ENCODE peak calls at places on chromosomes 12 and 14, in five cellular contexts. U is tibial artery, R is fibroblast of villous mesenchyme, T is foreskin keratinocyte, Y is body of pancreas. Q is an unnamed sample.

GRCh38 chr12:45312012-45312411 is 96.1 kb downstream of the ANO6 start:
- DNase-seq in T (no peak), Y (no peak), R (no peak), U (no peak), Q (no peak)

GRCh38 chr12:105083551-105084105 is 630 bp downstream of the ALDH1L2 start:
- DNase-seq in U (peak), R (peak), Y (peak), T (peak), Q (peak)

GRCh38 chr12:32501835-32502333 is 102.5 kb downstream of the FGD4 start:
- DNase-seq in Y (peak), U (no peak), T (peak), R (peak), Q (peak)

GRCh38 chr14:68464716-68465115 is 328.2 kb downstream of the ZFP36L1 start:
- DNase-seq in Y (no peak), T (peak), R (no peak), U (no peak), Q (peak)

GRCh38 chr12:121610239-121611149 is 15.8 kb upstream of the ORAI1 start:
- DNase-seq in Y (no peak), U (no peak), R (peak), T (no peak), Q (peak)

GRCh38 chr12:125140918-125141573 is 75.8 kb downstream of the AACS start:
- DNase-seq in R (peak), Y (no peak), U (no peak), T (peak), Q (peak)

GRCh38 chr12:121719926-121720414 is 7.4 kb downstream of the TMEM120B start:
- DNase-seq in R (peak), T (peak), Y (no peak), U (no peak), Q (peak)

GRCh38 chr12:24111591-24111990 is 162.1 kb upstream of the SOX5 start:
- DNase-seq in R (peak), U (no peak), T (peak), Y (no peak), Q (peak)

GRCh38 chr14:104049576-104050240 is 35.8 kb upstream of the ASPG start:
- DNase-seq in R (no peak), U (no peak), T (no peak), Y (no peak), Q (no peak)

GRCh38 chr14:23550131-23550826 is 1.3 kb downstream of the ZFHX2 start:
- DNase-seq in T (no peak), Y (no peak), U (no peak), R (no peak), Q (no peak)

GRCh38 chr12:32983968-32984367 is 87.4 kb upstream of the PKP2 start:
- DNase-seq in R (no peak), U (no peak), T (no peak), Y (no peak), Q (no peak)

GRCh38 chr12:103495158-103495782 is 498 bp downstream of the C12orf42 start:
- DNase-seq in Y (no peak), T (no peak), U (no peak), R (no peak), Q (no peak)

GRCh38 chr12:43308776-43309175 is 243.2 kb downstream of the ADAMTS20 start:
- DNase-seq in R (no peak), T (no peak), Y (no peak), U (no peak), Q (no peak)

GRCh38 chr12:49187184-49187583 is 1.7 kb downstream of the TUBA1A start:
- DNase-seq in T (peak), R (peak), U (peak), Y (peak), Q (peak)

GRCh38 chr14:50830932-50831703 is at the start of gene NIN:
- DNase-seq in Y (peak), R (peak), U (peak), T (peak), Q (peak)

GRCh38 chr12:4734625-4735196 is 14.5 kb downstream of the GALNT8 start:
- DNase-seq in R (no peak), U (no peak), T (no peak), Y (no peak), Q (no peak)

GRCh38 chr12:77963576-77964178 is 133.0 kb downstream of the NAV3 start:
- DNase-seq in U (no peak), Y (no peak), R (no peak), T (no peak), Q (no peak)

GRCh38 chr12:123142518-123142840 is 8.4 kb downstream of the PITPNM2 start:
- DNase-seq in T (no peak), R (no peak), U (no peak), Y (no peak), Q (no peak)

GRCh38 chr14:36383674-36384421 is 63.4 kb upstream of the MBIP start:
- DNase-seq in U (peak), Y (no peak), T (peak), R (no peak), Q (no peak)
- TF ChIP-seq CTCF in U (no peak), Y (no peak), T (no peak), R (no peak), Q (no peak)

GRCh38 chr12:46395308-46395707 is 22.7 kb upstream of the SLC38A2 start:
- DNase-seq in Y (no peak), T (no peak), R (no peak), U (no peak), Q (peak)

GRCh38 chr12:46391630-46392029 is 19.1 kb upstream of the SLC38A2 start:
- DNase-seq in U (no peak), R (peak), Y (no peak), T (no peak), Q (peak)

GRCh38 chr12:46401703-46402102 is 29.1 kb upstream of the SLC38A2 start:
- DNase-seq in T (peak), Y (peak), U (peak), R (peak), Q (peak)

GRCh38 chr12:46400406-46400805 is 27.8 kb upstream of the SLC38A2 start:
- DNase-seq in Y (no peak), U (no peak), T (peak), R (no peak), Q (peak)

GRCh38 chr12:46396826-46397225 is 24.3 kb upstream of the SLC38A2 start:
- DNase-seq in T (no peak), U (no peak), R (no peak), Y (no peak), Q (no peak)
- TF ChIP-seq CTCF in T (no peak), U (no peak), R (no peak), Y (no peak), Q (no peak)

GRCh38 chr12:80607361-80608135 is 99.9 kb upstream of the MYF6 start:
- DNase-seq in T (no peak), Y (no peak), R (no peak), U (no peak), Q (no peak)
- TF ChIP-seq CTCF in T (peak), Y (no peak), R (peak), U (no peak), Q (no peak)

GRCh38 chr12:99390707-99391106 is 256.8 kb upstream of the GARIN6 start:
- DNase-seq in R (no peak), Y (peak), U (no peak), T (no peak), Q (no peak)
- TF ChIP-seq CTCF in R (no peak), Y (peak), U (peak), T (peak), Q (peak)

GRCh38 chr12:109793826-109794501 is 39.2 kb downstream of the TRPV4 start:
- DNase-seq in R (no peak), T (no peak), U (no peak), Y (no peak), Q (no peak)

GRCh38 chr12:109796057-109796456 is 37.1 kb downstream of the TRPV4 start:
- DNase-seq in Y (no peak), R (no peak), T (no peak), U (no peak), Q (no peak)

GRCh38 chr12:109792992-109793391 is 40.2 kb downstream of the TRPV4 start:
- DNase-seq in R (no peak), Y (no peak), T (no peak), U (no peak), Q (no peak)

GRCh38 chr12:109793411-109793810 is 39.8 kb downstream of the TRPV4 start:
- DNase-seq in T (no peak), U (no peak), R (no peak), Y (no peak), Q (no peak)

GRCh38 chr12:109795023-109795422 is 38.2 kb downstream of the TRPV4 start:
- DNase-seq in U (no peak), T (peak), R (no peak), Y (no peak), Q (peak)
- TF ChIP-seq CTCF in U (no peak), T (no peak), R (no peak), Y (no peak), Q (no peak)

GRCh38 chr12:132559652-132560420 is 50.5 kb downstream of the LRCOL1 start:
- DNase-seq in R (peak), U (no peak), Y (peak), T (no peak), Q (peak)
- TF ChIP-seq CTCF in R (no peak), U (no peak), Y (no peak), T (no peak), Q (no peak)

GRCh38 chr14:96225745-96226151 is 21.1 kb downstream of the BDKRB2 start:
- DNase-seq in T (peak), R (peak), U (no peak), Y (no peak), Q (no peak)
- TF ChIP-seq CTCF in T (peak), R (peak), U (no peak), Y (no peak), Q (peak)

GRCh38 chr14:76472199-76472723 is 96.3 kb downstream of the ESRRB start:
- DNase-seq in T (no peak), Y (no peak), R (no peak), U (no peak), Q (no peak)

GRCh38 chr14:76467843-76468242 is 91.9 kb downstream of the ESRRB start:
- DNase-seq in R (no peak), Y (no peak), U (no peak), T (no peak), Q (no peak)

GRCh38 chr14:76473381-76474263 is 97.7 kb downstream of the ESRRB start:
- DNase-seq in Y (no peak), T (no peak), R (peak), U (no peak), Q (peak)
- TF ChIP-seq CTCF in Y (no peak), T (peak), R (peak), U (no peak), Q (peak)